ENCODE peak calls at places on chromosomes 3 and 15, in eight cellular contexts. E is astrocyte of the spinal cord, I is heart left ventricle, J is vagina, Z is AG10803, S is psoas muscle, W is mucosa of descending colon, X is fibroblast of mammary gland. M is an unnamed sample.

GRCh38 chr3:60588806-60589205 is 662.4 kb downstream of the FHIT start:
- DNase-seq in E (peak; percentile 61), I (no peak), J (no peak), Z (peak; percentile 39), S (no peak), W (no peak), X (peak; percentile 77), M (no peak)

GRCh38 chr15:58473720-58474119 is 41.9 kb downstream of the LIPC start:
- DNase-seq in E (peak; percentile 81), I (no peak), J (no peak), Z (peak; percentile 83), S (no peak), W (no peak), X (peak; percentile 69), M (no peak)

GRCh38 chr15:92155941-92156340 is 237.7 kb upstream of the ST8SIA2 start:
- DNase-seq in E (no peak), I (no peak), J (no peak), Z (no peak), S (no peak), W (no peak), X (no peak), M (no peak)

GRCh38 chr3:52028572-52028971 is 27.8 kb downstream of the DUSP7 start:
- DNase-seq in E (no peak), I (peak; percentile 88), J (no peak), Z (no peak), S (peak; percentile 60), W (no peak), X (peak; percentile 21), M (no peak)

GRCh38 chr3:143384076-143384475 is 264.5 kb downstream of the CHST2 start:
- DNase-seq in E (no peak), I (no peak), J (no peak), Z (no peak), S (no peak), W (no peak), X (no peak), M (no peak)

GRCh38 chr3:58111513-58112184 is 99.1 kb downstream of the DNASE1L3 start:
- DNase-seq in E (no peak), I (no peak), J (no peak), Z (no peak), S (no peak), W (peak; percentile 91), X (no peak), M (no peak)

GRCh38 chr3:120645083-120645800 is 36.8 kb downstream of the HGD start:
- DNase-seq in E (no peak), I (no peak), J (no peak), Z (peak; percentile 15), S (no peak), W (no peak), X (no peak), M (no peak)

GRCh38 chr3:140292684-140293083 is 357.7 kb downstream of the CLSTN2 start:
- DNase-seq in E (peak; percentile 85), I (peak; percentile 70), J (no peak), Z (peak; percentile 92), S (peak; percentile 78), W (peak; percentile 42), X (peak; percentile 100), M (peak; percentile 35)

GRCh38 chr3:11288021-11288491 is 15.9 kb downstream of the ATG7 start:
- DNase-seq in E (peak; percentile 59), I (no peak), J (no peak), Z (peak; percentile 52), S (no peak), W (no peak), X (peak; percentile 66), M (no peak)

GRCh38 chr3:69505770-69506407 is 120.0 kb upstream of the FRMD4B start:
- DNase-seq in E (no peak), I (no peak), J (no peak), Z (no peak), S (no peak), W (no peak), X (no peak), M (no peak)

GRCh38 chr3:123773681-123774431 is 110.3 kb downstream of the MYLK start:
- DNase-seq in E (peak; percentile 83), I (no peak), J (no peak), Z (peak; percentile 98), S (peak; percentile 56), W (no peak), X (peak; percentile 89), M (peak; percentile 78)

GRCh38 chr15:48021336-48022086 is 99.3 kb upstream of the SLC24A5 start:
- DNase-seq in E (peak; percentile 6), I (no peak), J (no peak), Z (no peak), S (no peak), W (no peak), X (peak; percentile 4), M (no peak)

GRCh38 chr3:148697311-148698189 is at the start of gene AGTR1:
- DNase-seq in E (peak; percentile 36), I (peak; percentile 78), J (no peak), Z (peak; percentile 21), S (peak; percentile 79), W (peak; percentile 18), X (peak; percentile 60), M (no peak)

GRCh38 chr3:126436826-126437717 is 38.6 kb downstream of the ZXDC start:
- DNase-seq in E (no peak), I (no peak), J (no peak), Z (no peak), S (no peak), W (no peak), X (no peak), M (no peak)

GRCh38 chr3:15877813-15878212 is 80.0 kb upstream of the ANKRD28 start:
- DNase-seq in E (no peak), I (no peak), J (no peak), Z (no peak), S (no peak), W (no peak), X (no peak), M (no peak)

GRCh38 chr3:45988804-45989203 is 6.8 kb downstream of the FYCO1 start:
- DNase-seq in E (peak; percentile 84), I (no peak), J (no peak), Z (peak; percentile 78), S (no peak), W (no peak), X (peak; percentile 91), M (peak; percentile 53)

GRCh38 chr3:59246719-59247401 is 197.0 kb upstream of the CFAP20DC start:
- DNase-seq in E (no peak), I (no peak), J (no peak), Z (no peak), S (no peak), W (no peak), X (no peak), M (no peak)

GRCh38 chr15:78909791-78910228 is 35.0 kb downstream of the CTSH start:
- DNase-seq in E (peak; percentile 43), I (no peak), J (no peak), Z (no peak), S (no peak), W (peak; percentile 54), X (peak; percentile 55), M (no peak)

GRCh38 chr3:78163379-78163778 is 1123.5 kb downstream of the ROBO2 start:
- DNase-seq in E (peak; percentile 23), I (no peak), J (no peak), Z (no peak), S (no peak), W (no peak), X (no peak), M (no peak)

GRCh38 chr3:78161736-78162135 is 1121.8 kb downstream of the ROBO2 start:
- DNase-seq in E (no peak), I (no peak), J (no peak), Z (no peak), S (no peak), W (no peak), X (no peak), M (no peak)

GRCh38 chr3:78165876-78166275 is 1126.0 kb downstream of the ROBO2 start:
- DNase-seq in E (no peak), I (no peak), J (no peak), Z (no peak), S (no peak), W (no peak), X (no peak), M (no peak)
- H3K4me3 ChIP-seq in E (no peak overlapping the region), I (no peak overlapping the region), J (no peak overlapping the region), Z (no peak overlapping the region), S (no peak overlapping the region), W (no peak overlapping the region), X (no peak overlapping the region), M (no peak overlapping the region)

GRCh38 chr3:101812895-101813294 is 33.9 kb downstream of the NXPE3 start:
- DNase-seq in E (no peak), I (no peak), J (no peak), Z (no peak), S (no peak), W (no peak), X (no peak), M (no peak)
- TF ChIP-seq CTCF in E (no peak), I (no peak), J (no peak), Z (no peak), S (no peak), W (no peak), X (no peak), M (no peak)

GRCh38 chr3:138082085-138082991 is 33.1 kb downstream of the DZIP1L start:
- DNase-seq in E (peak; percentile 97), I (no peak), J (no peak), Z (peak; percentile 82), S (no peak), W (peak; percentile 7), X (peak; percentile 81), M (peak; percentile 83)
- H3K4me3 ChIP-seq in E (peak overlapping the region; percentile 11), I (peak overlapping the region; percentile 7), J (peak overlapping the region; percentile 6), Z (peak overlapping the region; percentile 34), S (no peak overlapping the region), W (no peak overlapping the region), X (peak overlapping the region; percentile 17), M (peak overlapping the region; percentile 19)

GRCh38 chr15:90219421-90220141 is 14.2 kb downstream of the CIB1 start:
- DNase-seq in E (no peak), I (no peak), J (no peak), Z (no peak), S (peak; percentile 53), W (peak; percentile 58), X (no peak), M (no peak)
- TF ChIP-seq CTCF in E (peak; percentile 82), I (peak; percentile 78), J (peak; percentile 40), Z (peak; percentile 53), S (peak; percentile 56), W (peak; percentile 31), X (peak; percentile 62), M (peak; percentile 82)

DNA sequence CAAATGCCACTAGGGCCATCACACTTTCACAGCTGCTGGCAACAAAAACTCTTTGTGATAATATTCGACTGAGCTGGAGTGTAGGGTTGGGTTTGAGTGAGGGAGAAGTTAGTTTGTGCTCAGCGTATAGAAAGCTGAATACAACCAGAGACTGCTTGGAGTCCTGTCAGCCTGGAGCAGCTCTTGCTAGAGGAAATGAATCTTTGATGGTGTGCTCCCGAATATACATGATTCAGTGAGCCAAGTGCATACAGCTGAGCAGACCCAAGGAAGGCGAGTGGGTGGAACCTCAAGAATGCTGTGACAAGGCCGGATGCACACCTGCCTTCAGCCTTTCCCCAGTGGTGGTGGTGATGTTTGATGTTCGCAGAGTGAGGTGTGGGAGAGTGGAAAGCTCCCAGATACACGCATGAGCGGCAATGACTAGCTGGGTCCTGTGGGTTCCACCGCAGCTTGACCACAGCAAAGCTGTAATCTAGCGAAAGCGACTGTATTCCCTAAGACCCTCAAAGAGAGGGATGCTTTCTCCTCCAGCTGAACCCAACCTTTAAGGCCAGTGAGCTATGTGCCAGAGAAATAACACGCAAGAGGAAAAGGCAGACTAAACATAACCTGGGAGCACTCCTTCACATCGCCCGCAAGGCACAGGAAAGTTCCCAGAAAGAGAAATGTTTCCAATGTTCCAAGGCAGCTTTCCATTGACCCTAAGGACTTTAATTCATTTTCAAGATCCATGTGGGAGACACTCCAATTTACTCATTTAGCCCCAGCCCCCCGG is 1.2 kb downstream of the ARHGEF3 start:
- DNase-seq in E (no peak), I (no peak), J (no peak), Z (no peak), S (no peak), W (peak; percentile 42), X (no peak), M (no peak)
- H3K4me3 ChIP-seq in E (peak overlapping the region; percentile 77), I (peak overlapping the region; percentile 87), J (peak overlapping the region; percentile 76), Z (peak overlapping the region; percentile 76), S (peak overlapping the region; percentile 92), W (peak overlapping the region; percentile 28), X (peak overlapping the region; percentile 76), M (peak overlapping the region; percentile 66)

GRCh38 chr3:41863024-41863423 is 98.9 kb downstream of the ULK4 start:
- DNase-seq in E (no peak), I (no peak), J (no peak), Z (no peak), S (no peak), W (peak; percentile 4), X (no peak), M (no peak)
- TF ChIP-seq CTCF in E (no peak), I (no peak), J (no peak), Z (no peak), S (no peak), W (no peak), X (peak; percentile 3), M (peak; percentile 4)

M was measured in HFF-Myc.